ENCODE peak calls at places on chromosomes 5 and 9, in five cellular contexts. One of them, this sample, is unnamed.

GRCh38 chr5:94174748-94175411 is 433.5 kb upstream of the POU5F2 start:
- DNase-seq in left cardiac atrium: no peak
- DNase-seq in activated naive CD4-positive, alpha-beta T cell treated with anti-CD3 and anti-CD28 coated beads, Interleukin-2, amount 50 U/mL, for 16 hours: no peak
- DNase-seq in NCI-H774: no peak
- DNase-seq in iris pigment epithelial cell: peak
- DNase-seq in this sample: peak

GRCh38 chr5:61330879-61331406 is 1.1 kb upstream of the ZSWIM6 start:
- DNase-seq in left cardiac atrium: peak
- DNase-seq in activated naive CD4-positive, alpha-beta T cell treated with anti-CD3 and anti-CD28 coated beads, Interleukin-2, amount 50 U/mL, for 16 hours: peak
- DNase-seq in NCI-H774: peak
- DNase-seq in iris pigment epithelial cell: peak
- DNase-seq in this sample: no peak

GRCh38 chr9:91515074-91515687 is 91.5 kb upstream of the NFIL3 start:
- DNase-seq in left cardiac atrium: peak
- DNase-seq in activated naive CD4-positive, alpha-beta T cell treated with anti-CD3 and anti-CD28 coated beads, Interleukin-2, amount 50 U/mL, for 16 hours: no peak
- DNase-seq in NCI-H774: peak
- DNase-seq in iris pigment epithelial cell: peak
- DNase-seq in this sample: peak

GRCh38 chr5:99929806-99930135 is 605.4 kb upstream of the FAM174A start:
- DNase-seq in left cardiac atrium: no peak
- DNase-seq in activated naive CD4-positive, alpha-beta T cell treated with anti-CD3 and anti-CD28 coated beads, Interleukin-2, amount 50 U/mL, for 16 hours: no peak
- DNase-seq in NCI-H774: no peak
- DNase-seq in iris pigment epithelial cell: no peak
- DNase-seq in this sample: no peak

GRCh38 chr5:90802695-90803317 is 244.2 kb downstream of the ADGRV1 start:
- DNase-seq in left cardiac atrium: no peak
- DNase-seq in activated naive CD4-positive, alpha-beta T cell treated with anti-CD3 and anti-CD28 coated beads, Interleukin-2, amount 50 U/mL, for 16 hours: no peak
- DNase-seq in NCI-H774: peak
- DNase-seq in iris pigment epithelial cell: peak
- DNase-seq in this sample: no peak

GRCh38 chr9:124392254-124392653 is 23.0 kb downstream of the PSMB7 start:
- DNase-seq in left cardiac atrium: no peak
- DNase-seq in activated naive CD4-positive, alpha-beta T cell treated with anti-CD3 and anti-CD28 coated beads, Interleukin-2, amount 50 U/mL, for 16 hours: no peak
- DNase-seq in NCI-H774: no peak
- DNase-seq in iris pigment epithelial cell: no peak
- DNase-seq in this sample: no peak

GRCh38 chr9:130201399-130201873 is 29.2 kb downstream of the NCS1 start:
- DNase-seq in left cardiac atrium: no peak
- DNase-seq in activated naive CD4-positive, alpha-beta T cell treated with anti-CD3 and anti-CD28 coated beads, Interleukin-2, amount 50 U/mL, for 16 hours: no peak
- DNase-seq in NCI-H774: no peak
- DNase-seq in iris pigment epithelial cell: no peak
- DNase-seq in this sample: no peak

GRCh38 chr9:98873535-98874432 is 66.3 kb downstream of the GALNT12 start:
- DNase-seq in left cardiac atrium: peak
- DNase-seq in activated naive CD4-positive, alpha-beta T cell treated with anti-CD3 and anti-CD28 coated beads, Interleukin-2, amount 50 U/mL, for 16 hours: no peak
- DNase-seq in NCI-H774: no peak
- DNase-seq in iris pigment epithelial cell: peak
- DNase-seq in this sample: no peak

GRCh38 chr5:158810615-158811014 is 289.1 kb downstream of the EBF1 start:
- DNase-seq in left cardiac atrium: no peak
- DNase-seq in activated naive CD4-positive, alpha-beta T cell treated with anti-CD3 and anti-CD28 coated beads, Interleukin-2, amount 50 U/mL, for 16 hours: no peak
- DNase-seq in NCI-H774: no peak
- DNase-seq in iris pigment epithelial cell: no peak
- DNase-seq in this sample: no peak

GRCh38 chr5:134561871-134562296 is 36.4 kb downstream of the JADE2 start:
- DNase-seq in left cardiac atrium: peak
- DNase-seq in activated naive CD4-positive, alpha-beta T cell treated with anti-CD3 and anti-CD28 coated beads, Interleukin-2, amount 50 U/mL, for 16 hours: no peak
- DNase-seq in NCI-H774: no peak
- DNase-seq in iris pigment epithelial cell: peak
- DNase-seq in this sample: no peak

GRCh38 chr9:89719202-89719601 is 114.4 kb downstream of the GADD45G start:
- DNase-seq in left cardiac atrium: no peak
- DNase-seq in activated naive CD4-positive, alpha-beta T cell treated with anti-CD3 and anti-CD28 coated beads, Interleukin-2, amount 50 U/mL, for 16 hours: no peak
- DNase-seq in NCI-H774: no peak
- DNase-seq in iris pigment epithelial cell: no peak
- DNase-seq in this sample: no peak

GRCh38 chr5:68843600-68844342 is 250.0 kb upstream of the SLC30A5 start:
- DNase-seq in left cardiac atrium: no peak
- DNase-seq in activated naive CD4-positive, alpha-beta T cell treated with anti-CD3 and anti-CD28 coated beads, Interleukin-2, amount 50 U/mL, for 16 hours: no peak
- DNase-seq in NCI-H774: no peak
- DNase-seq in iris pigment epithelial cell: no peak
- DNase-seq in this sample: no peak

GRCh38 chr9:131650254-131650653 is 89.6 kb downstream of the RAPGEF1 start:
- DNase-seq in left cardiac atrium: peak
- DNase-seq in activated naive CD4-positive, alpha-beta T cell treated with anti-CD3 and anti-CD28 coated beads, Interleukin-2, amount 50 U/mL, for 16 hours: no peak
- DNase-seq in NCI-H774: no peak
- DNase-seq in iris pigment epithelial cell: no peak
- DNase-seq in this sample: peak

GRCh38 chr5:85927632-85928031 is 690.1 kb upstream of the COX7C start:
- DNase-seq in left cardiac atrium: no peak
- DNase-seq in activated naive CD4-positive, alpha-beta T cell treated with anti-CD3 and anti-CD28 coated beads, Interleukin-2, amount 50 U/mL, for 16 hours: no peak
- DNase-seq in NCI-H774: no peak
- DNase-seq in iris pigment epithelial cell: no peak
- DNase-seq in this sample: no peak

GRCh38 chr9:116687074-116687761 is at the start of gene TRIM32:
- DNase-seq in left cardiac atrium: peak
- DNase-seq in activated naive CD4-positive, alpha-beta T cell treated with anti-CD3 and anti-CD28 coated beads, Interleukin-2, amount 50 U/mL, for 16 hours: peak
- DNase-seq in NCI-H774: peak
- DNase-seq in iris pigment epithelial cell: peak
- DNase-seq in this sample: peak

GRCh38 chr5:79474416-79475173 is 39.3 kb downstream of the HOMER1 start:
- DNase-seq in left cardiac atrium: no peak
- DNase-seq in activated naive CD4-positive, alpha-beta T cell treated with anti-CD3 and anti-CD28 coated beads, Interleukin-2, amount 50 U/mL, for 16 hours: no peak
- DNase-seq in NCI-H774: no peak
- DNase-seq in iris pigment epithelial cell: no peak
- DNase-seq in this sample: no peak

GRCh38 chr5:139668064-139668880 is 20.1 kb downstream of the CXXC5 start:
- DNase-seq in left cardiac atrium: no peak
- DNase-seq in activated naive CD4-positive, alpha-beta T cell treated with anti-CD3 and anti-CD28 coated beads, Interleukin-2, amount 50 U/mL, for 16 hours: peak
- DNase-seq in NCI-H774: no peak
- DNase-seq in iris pigment epithelial cell: no peak
- DNase-seq in this sample: no peak

GRCh38 chr5:150660108-150660831 is 781 bp upstream of the MYOZ3 start:
- DNase-seq in left cardiac atrium: peak
- DNase-seq in activated naive CD4-positive, alpha-beta T cell treated with anti-CD3 and anti-CD28 coated beads, Interleukin-2, amount 50 U/mL, for 16 hours: no peak
- DNase-seq in NCI-H774: no peak
- DNase-seq in iris pigment epithelial cell: no peak
- DNase-seq in this sample: no peak

GRCh38 chr5:154197801-154198461 is 7.4 kb downstream of the GALNT10 start:
- DNase-seq in left cardiac atrium: no peak
- DNase-seq in activated naive CD4-positive, alpha-beta T cell treated with anti-CD3 and anti-CD28 coated beads, Interleukin-2, amount 50 U/mL, for 16 hours: peak
- DNase-seq in NCI-H774: peak
- DNase-seq in iris pigment epithelial cell: peak
- DNase-seq in this sample: no peak

GRCh38 chr5:170491479-170491878 is 12.3 kb upstream of the KCNIP1 start:
- DNase-seq in left cardiac atrium: no peak
- DNase-seq in activated naive CD4-positive, alpha-beta T cell treated with anti-CD3 and anti-CD28 coated beads, Interleukin-2, amount 50 U/mL, for 16 hours: no peak
- DNase-seq in NCI-H774: no peak
- DNase-seq in iris pigment epithelial cell: peak
- DNase-seq in this sample: peak

GRCh38 chr5:171580506-171581265 is 161.2 kb downstream of the FGF18 start:
- DNase-seq in left cardiac atrium: no peak
- DNase-seq in activated naive CD4-positive, alpha-beta T cell treated with anti-CD3 and anti-CD28 coated beads, Interleukin-2, amount 50 U/mL, for 16 hours: no peak
- DNase-seq in NCI-H774: no peak
- DNase-seq in iris pigment epithelial cell: peak
- DNase-seq in this sample: peak

GRCh38 chr9:130630506-130631330 is 33.7 kb upstream of the PRDM12 start:
- DNase-seq in left cardiac atrium: peak
- DNase-seq in activated naive CD4-positive, alpha-beta T cell treated with anti-CD3 and anti-CD28 coated beads, Interleukin-2, amount 50 U/mL, for 16 hours: no peak
- DNase-seq in NCI-H774: no peak
- DNase-seq in iris pigment epithelial cell: no peak
- DNase-seq in this sample: no peak

GRCh38 chr5:9774472-9775079 is 144.4 kb upstream of the TAS2R1 start:
- DNase-seq in left cardiac atrium: no peak
- DNase-seq in activated naive CD4-positive, alpha-beta T cell treated with anti-CD3 and anti-CD28 coated beads, Interleukin-2, amount 50 U/mL, for 16 hours: no peak
- DNase-seq in NCI-H774: no peak
- DNase-seq in iris pigment epithelial cell: peak
- DNase-seq in this sample: peak

GRCh38 chr9:100525563-100525962 is 52.3 kb upstream of the CAVIN4 start:
- DNase-seq in left cardiac atrium: no peak
- DNase-seq in activated naive CD4-positive, alpha-beta T cell treated with anti-CD3 and anti-CD28 coated beads, Interleukin-2, amount 50 U/mL, for 16 hours: no peak
- DNase-seq in NCI-H774: no peak
- DNase-seq in iris pigment epithelial cell: peak
- DNase-seq in this sample: no peak

GRCh38 chr9:114837923-114838322 is 32.1 kb upstream of the TNFSF15 start:
- DNase-seq in left cardiac atrium: no peak
- DNase-seq in activated naive CD4-positive, alpha-beta T cell treated with anti-CD3 and anti-CD28 coated beads, Interleukin-2, amount 50 U/mL, for 16 hours: no peak
- DNase-seq in NCI-H774: no peak
- DNase-seq in iris pigment epithelial cell: peak
- DNase-seq in this sample: no peak

GRCh38 chr5:124467745-124468144 is 278.7 kb downstream of the ZNF608 start:
- DNase-seq in left cardiac atrium: no peak
- DNase-seq in activated naive CD4-positive, alpha-beta T cell treated with anti-CD3 and anti-CD28 coated beads, Interleukin-2, amount 50 U/mL, for 16 hours: no peak
- DNase-seq in NCI-H774: no peak
- DNase-seq in iris pigment epithelial cell: no peak
- DNase-seq in this sample: no peak

GRCh38 chr5:76022611-76023010 is 60.6 kb upstream of the SV2C start:
- DNase-seq in left cardiac atrium: no peak
- DNase-seq in activated naive CD4-positive, alpha-beta T cell treated with anti-CD3 and anti-CD28 coated beads, Interleukin-2, amount 50 U/mL, for 16 hours: no peak
- DNase-seq in NCI-H774: no peak
- DNase-seq in iris pigment epithelial cell: no peak
- DNase-seq in this sample: no peak

GRCh38 chr5:149213264-149213663 is 58.4 kb upstream of the AFAP1L1 start:
- DNase-seq in left cardiac atrium: no peak
- DNase-seq in activated naive CD4-positive, alpha-beta T cell treated with anti-CD3 and anti-CD28 coated beads, Interleukin-2, amount 50 U/mL, for 16 hours: no peak
- DNase-seq in NCI-H774: no peak
- DNase-seq in iris pigment epithelial cell: no peak
- DNase-seq in this sample: no peak

GRCh38 chr9:133979921-133980863 is 11.9 kb downstream of the VAV2 start:
- DNase-seq in left cardiac atrium: no peak
- DNase-seq in activated naive CD4-positive, alpha-beta T cell treated with anti-CD3 and anti-CD28 coated beads, Interleukin-2, amount 50 U/mL, for 16 hours: peak
- DNase-seq in NCI-H774: no peak
- DNase-seq in iris pigment epithelial cell: no peak
- DNase-seq in this sample: no peak

GRCh38 chr5:252546-252945 is 18.9 kb upstream of the PDCD6 start:
- DNase-seq in left cardiac atrium: no peak
- DNase-seq in activated naive CD4-positive, alpha-beta T cell treated with anti-CD3 and anti-CD28 coated beads, Interleukin-2, amount 50 U/mL, for 16 hours: no peak
- DNase-seq in NCI-H774: no peak
- DNase-seq in iris pigment epithelial cell: no peak
- DNase-seq in this sample: no peak

GRCh38 chr5:113182658-113183344 is 206.2 kb downstream of the DCP2 start:
- DNase-seq in left cardiac atrium: no peak
- DNase-seq in activated naive CD4-positive, alpha-beta T cell treated with anti-CD3 and anti-CD28 coated beads, Interleukin-2, amount 50 U/mL, for 16 hours: no peak
- DNase-seq in NCI-H774: no peak
- DNase-seq in iris pigment epithelial cell: no peak
- DNase-seq in this sample: no peak

GRCh38 chr5:148186248-148187003 is 16.4 kb upstream of the SPINK6 start:
- DNase-seq in left cardiac atrium: no peak
- DNase-seq in activated naive CD4-positive, alpha-beta T cell treated with anti-CD3 and anti-CD28 coated beads, Interleukin-2, amount 50 U/mL, for 16 hours: no peak
- DNase-seq in NCI-H774: no peak
- DNase-seq in iris pigment epithelial cell: peak
- DNase-seq in this sample: peak

GRCh38 chr5:53249529-53249928 is 140.0 kb upstream of the MOCS2 start:
- DNase-seq in left cardiac atrium: no peak
- DNase-seq in activated naive CD4-positive, alpha-beta T cell treated with anti-CD3 and anti-CD28 coated beads, Interleukin-2, amount 50 U/mL, for 16 hours: no peak
- DNase-seq in NCI-H774: no peak
- DNase-seq in iris pigment epithelial cell: peak
- DNase-seq in this sample: peak

GRCh38 chr5:116571568-116572321 is 2.9 kb downstream of the SEMA6A start:
- DNase-seq in left cardiac atrium: no peak
- DNase-seq in activated naive CD4-positive, alpha-beta T cell treated with anti-CD3 and anti-CD28 coated beads, Interleukin-2, amount 50 U/mL, for 16 hours: no peak
- DNase-seq in NCI-H774: no peak
- DNase-seq in iris pigment epithelial cell: no peak
- DNase-seq in this sample: no peak

GRCh38 chr9:109319072-109319630 is 1.7 kb downstream of the EPB41L4B start:
- DNase-seq in left cardiac atrium: peak
- DNase-seq in activated naive CD4-positive, alpha-beta T cell treated with anti-CD3 and anti-CD28 coated beads, Interleukin-2, amount 50 U/mL, for 16 hours: no peak
- DNase-seq in NCI-H774: no peak
- DNase-seq in iris pigment epithelial cell: no peak
- DNase-seq in this sample: no peak

GRCh38 chr9:18890372-18890771 is 142.6 kb downstream of the SAXO1 start:
- DNase-seq in left cardiac atrium: no peak
- DNase-seq in activated naive CD4-positive, alpha-beta T cell treated with anti-CD3 and anti-CD28 coated beads, Interleukin-2, amount 50 U/mL, for 16 hours: no peak
- DNase-seq in NCI-H774: no peak
- DNase-seq in iris pigment epithelial cell: peak
- DNase-seq in this sample: peak

GRCh38 chr5:1035421-1036405 is 27.1 kb downstream of the NKD2 start:
- DNase-seq in left cardiac atrium: peak
- DNase-seq in activated naive CD4-positive, alpha-beta T cell treated with anti-CD3 and anti-CD28 coated beads, Interleukin-2, amount 50 U/mL, for 16 hours: no peak
- DNase-seq in NCI-H774: no peak
- DNase-seq in iris pigment epithelial cell: no peak
- DNase-seq in this sample: no peak

GRCh38 chr5:53616939-53617549 is 56.6 kb downstream of the NDUFS4 start:
- DNase-seq in left cardiac atrium: no peak
- DNase-seq in activated naive CD4-positive, alpha-beta T cell treated with anti-CD3 and anti-CD28 coated beads, Interleukin-2, amount 50 U/mL, for 16 hours: no peak
- DNase-seq in NCI-H774: no peak
- DNase-seq in iris pigment epithelial cell: peak
- DNase-seq in this sample: no peak

GRCh38 chr9:20349568-20349967 is 272.7 kb downstream of the MLLT3 start:
- DNase-seq in left cardiac atrium: no peak
- DNase-seq in activated naive CD4-positive, alpha-beta T cell treated with anti-CD3 and anti-CD28 coated beads, Interleukin-2, amount 50 U/mL, for 16 hours: no peak
- DNase-seq in NCI-H774: no peak
- DNase-seq in iris pigment epithelial cell: no peak
- DNase-seq in this sample: no peak